ENCODE peak calls at places on chromosomes 7 and 10, in ten cellular contexts. Q is BJ, J is NCI-H524 treated with DMSO at 0.1 percent for 48 hours, B is GM13977, T is fibroblast of mammary gland, E is WTC11, N is astrocyte of the spinal cord, L is left ventricle myocardium superior, C is endothelial cell, X is upper lobe of right lung. A is an unnamed sample.

GRCh38 chr7:9391984-9392383 is 958.6 kb downstream of the NXPH1 start:
- DNase-seq in Q (no peak), J (no peak), B (no peak), T (no peak), E (no peak), N (no peak), L (no peak), C (no peak), X (no peak), A (no peak)

GRCh38 chr7:111486472-111487142 is 75.7 kb downstream of the IMMP2L start:
- DNase-seq in Q (peak; percentile 19), J (no peak), B (peak; percentile 50), T (peak; percentile 69), E (no peak), N (peak; percentile 73), L (no peak), C (peak; percentile 9), X (no peak), A (no peak)

GRCh38 chr10:35822316-35822715 is 180.2 kb upstream of the FZD8 start:
- DNase-seq in Q (no peak), J (peak; percentile 65), B (no peak), T (peak; percentile 76), E (peak; percentile 73), N (peak; percentile 64), L (peak; percentile 90), C (peak; percentile 19), X (peak; percentile 85), A (no peak)

GRCh38 chr7:65268782-65269149 is 104.9 kb upstream of the ZNF92 start:
- DNase-seq in Q (no peak), J (no peak), B (no peak), T (no peak), E (no peak), N (no peak), L (no peak), C (no peak), X (no peak), A (no peak)

GRCh38 chr10:49465717-49466116 is 69.8 kb upstream of the DRGX start:
- DNase-seq in Q (no peak), J (no peak), B (no peak), T (no peak), E (no peak), N (no peak), L (no peak), C (no peak), X (no peak), A (no peak)

GRCh38 chr7:16498122-16498521 is 28.5 kb upstream of the LRRC72 start:
- DNase-seq in Q (no peak), J (no peak), B (no peak), T (no peak), E (no peak), N (no peak), L (no peak), C (no peak), X (no peak), A (no peak)

GRCh38 chr10:91415816-91416215 is 5.7 kb downstream of the HECTD2 start:
- DNase-seq in Q (no peak), J (no peak), B (no peak), T (peak; percentile 17), E (no peak), N (no peak), L (no peak), C (no peak), X (no peak), A (no peak)

GRCh38 chr7:117674617-117675016 is 194.8 kb downstream of the CFTR start:
- DNase-seq in Q (no peak), J (no peak), B (no peak), T (no peak), E (peak; percentile 25), N (no peak), L (no peak), C (no peak), X (no peak), A (no peak)

GRCh38 chr7:43491984-43492383 is 90.9 kb upstream of the STK17A start:
- DNase-seq in Q (peak; percentile 14), J (no peak), B (no peak), T (peak; percentile 86), E (no peak), N (peak; percentile 88), L (no peak), C (no peak), X (no peak), A (no peak)

GRCh38 chr7:102236592-102237287 is 49.9 kb upstream of the SH2B2 start:
- DNase-seq in Q (no peak), J (no peak), B (peak; percentile 86), T (peak; percentile 51), E (peak; percentile 70), N (peak; percentile 65), L (peak; percentile 67), C (peak; percentile 67), X (no peak), A (peak; percentile 39)

GRCh38 chr10:32957341-32958084 is 517 bp downstream of the ITGB1 start:
- DNase-seq in Q (no peak), J (no peak), B (peak; percentile 38), T (no peak), E (peak; percentile 52), N (no peak), L (peak; percentile 77), C (peak; percentile 55), X (peak; percentile 89), A (peak; percentile 24)

GRCh38 chr7:13115157-13115772 is 427.8 kb downstream of the ARL4A start:
- DNase-seq in Q (no peak), J (no peak), B (no peak), T (no peak), E (no peak), N (peak; percentile 32), L (no peak), C (no peak), X (no peak), A (no peak)

A was measured in activated CD4-positive, alpha-beta T cell treated with anti-CD3 and anti-CD28 coated beads, Interleukin-2, amount 50 U/mL, for 1 hour.